ENCODE peak calls at places on chromosomes 2 and 18, in six cellular contexts. P is substantia nigra, Z is Calu3, F is BJ, U is lower leg skin, T is left lung. L is an unnamed sample.

GRCh38 chr18:48781041-48781989 is 169.4 kb downstream of the SMAD7 start:
- DNase-seq in P (peak), Z (no peak), F (no peak), U (peak), T (peak), L (no peak)

GRCh38 chr18:3261393-3262233 is at the start of gene MYL12B:
- DNase-seq in P (peak), Z (peak), F (no peak), U (peak), T (peak), L (peak)

GRCh38 chr2:126704434-126705165 is 48.6 kb downstream of the GYPC start:
- DNase-seq in P (no peak), Z (no peak), F (no peak), U (no peak), T (no peak), L (no peak)

GRCh38 chr2:55120634-55121359 is 70.5 kb upstream of the RTN4 start:
- DNase-seq in P (peak), Z (no peak), F (no peak), U (peak), T (peak), L (peak)

GRCh38 chr2:119646149-119646548 is 32.9 kb upstream of the TMEM177 start:
- DNase-seq in P (no peak), Z (no peak), F (no peak), U (no peak), T (no peak), L (no peak)

GRCh38 chr2:138364554-138365162 is 136.9 kb upstream of the SPOPL start:
- DNase-seq in P (no peak), Z (no peak), F (peak), U (no peak), T (no peak), L (no peak)

GRCh38 chr2:183543731-183544130 is 419.5 kb downstream of the NUP35 start:
- DNase-seq in P (no peak), Z (peak), F (no peak), U (no peak), T (no peak), L (no peak)

GRCh38 chr2:239942871-239943311 is 82.3 kb downstream of the NDUFA10 start:
- DNase-seq in P (no peak), Z (no peak), F (no peak), U (no peak), T (peak), L (no peak)

GRCh38 chr18:12478269-12479057 is 70.7 kb downstream of the PRELID3A start:
- DNase-seq in P (no peak), Z (no peak), F (no peak), U (no peak), T (no peak), L (peak)

GRCh38 chr2:191705084-191705483 is 27.1 kb downstream of the NABP1 start:
- DNase-seq in P (peak), Z (no peak), F (no peak), U (no peak), T (no peak), L (no peak)

GRCh38 chr2:234289789-234290188 is 207.1 kb downstream of the ARL4C start:
- DNase-seq in P (no peak), Z (no peak), F (no peak), U (no peak), T (no peak), L (no peak)

GRCh38 chr2:47243596-47244323 is 88.7 kb upstream of the STPG4 start:
- DNase-seq in P (no peak), Z (no peak), F (no peak), U (no peak), T (no peak), L (no peak)

GRCh38 chr2:127913808-127914457 is 28.2 kb upstream of the AMMECR1L start:
- DNase-seq in P (no peak), Z (peak), F (no peak), U (peak), T (no peak), L (no peak)

GRCh38 chr2:10810175-10811161 is 2.1 kb downstream of the PDIA6 start:
- DNase-seq in P (no peak), Z (no peak), F (no peak), U (no peak), T (no peak), L (no peak)

GRCh38 chr2:25000503-25001328 is 29.0 kb upstream of the DNAJC27 start:
- DNase-seq in P (no peak), Z (no peak), F (no peak), U (peak), T (no peak), L (no peak)